ENCODE peak calls at places on chromosomes 6 and 20, in six cellular contexts. One of them, this sample, is unnamed.

GRCh38 chr20:44271915-44272663 is 25.0 kb downstream of the GDAP1L1 start:
- DNase-seq in B cell: no peak
- DNase-seq in HFF-Myc: no peak
- DNase-seq in stimulated activated CD4-positive, alpha-beta T cell treated with anti-CD3 and anti-CD28 coated beads, Interleukin-12 subunit alpha, Interleukin-12 subunit beta, amount 100 ng/mL, for 4 hours: no peak
- DNase-seq in CD4-positive, alpha-beta T cell: no peak
- DNase-seq in iPS-NIHi11: peak
- DNase-seq in this sample: no peak

GRCh38 chr20:6765469-6766058 is 1.9 kb upstream of the BMP2 start:
- DNase-seq in stimulated activated CD4-positive, alpha-beta T cell treated with anti-CD3 and anti-CD28 coated beads, Interleukin-12 subunit alpha, Interleukin-12 subunit beta, amount 100 ng/mL, for 4 hours: no peak
- DNase-seq in CD4-positive, alpha-beta T cell: no peak
- DNase-seq in B cell: peak
- DNase-seq in iPS-NIHi11: no peak
- DNase-seq in HFF-Myc: no peak
- DNase-seq in this sample: no peak

GRCh38 chr20:54140486-54140885 is 33.3 kb downstream of the CYP24A1 start:
- DNase-seq in iPS-NIHi11: no peak
- DNase-seq in CD4-positive, alpha-beta T cell: no peak
- DNase-seq in stimulated activated CD4-positive, alpha-beta T cell treated with anti-CD3 and anti-CD28 coated beads, Interleukin-12 subunit alpha, Interleukin-12 subunit beta, amount 100 ng/mL, for 4 hours: no peak
- DNase-seq in HFF-Myc: no peak
- DNase-seq in B cell: no peak
- DNase-seq in this sample: no peak

GRCh38 chr6:122770835-122771601 is 8.5 kb upstream of the FABP7 start:
- DNase-seq in HFF-Myc: no peak
- DNase-seq in CD4-positive, alpha-beta T cell: no peak
- DNase-seq in B cell: no peak
- DNase-seq in iPS-NIHi11: no peak
- DNase-seq in stimulated activated CD4-positive, alpha-beta T cell treated with anti-CD3 and anti-CD28 coated beads, Interleukin-12 subunit alpha, Interleukin-12 subunit beta, amount 100 ng/mL, for 4 hours: no peak
- DNase-seq in this sample: no peak

GRCh38 chr6:145233955-145234354 is 501.4 kb downstream of the EPM2A start:
- DNase-seq in CD4-positive, alpha-beta T cell: no peak
- DNase-seq in B cell: no peak
- DNase-seq in HFF-Myc: no peak
- DNase-seq in stimulated activated CD4-positive, alpha-beta T cell treated with anti-CD3 and anti-CD28 coated beads, Interleukin-12 subunit alpha, Interleukin-12 subunit beta, amount 100 ng/mL, for 4 hours: no peak
- DNase-seq in iPS-NIHi11: no peak
- DNase-seq in this sample: no peak

GRCh38 chr6:134041093-134041492 is 11.3 kb downstream of the SLC2A12 start:
- DNase-seq in HFF-Myc: no peak
- DNase-seq in CD4-positive, alpha-beta T cell: no peak
- DNase-seq in B cell: no peak
- DNase-seq in stimulated activated CD4-positive, alpha-beta T cell treated with anti-CD3 and anti-CD28 coated beads, Interleukin-12 subunit alpha, Interleukin-12 subunit beta, amount 100 ng/mL, for 4 hours: no peak
- DNase-seq in iPS-NIHi11: peak
- DNase-seq in this sample: no peak

GRCh38 chr20:33673411-33674293 is 576 bp downstream of the NECAB3 start:
- DNase-seq in CD4-positive, alpha-beta T cell: no peak
- DNase-seq in iPS-NIHi11: no peak
- DNase-seq in HFF-Myc: no peak
- DNase-seq in B cell: no peak
- DNase-seq in stimulated activated CD4-positive, alpha-beta T cell treated with anti-CD3 and anti-CD28 coated beads, Interleukin-12 subunit alpha, Interleukin-12 subunit beta, amount 100 ng/mL, for 4 hours: no peak
- DNase-seq in this sample: no peak

GRCh38 chr6:150491796-150492142 is 107.9 kb upstream of the PLEKHG1 start:
- DNase-seq in CD4-positive, alpha-beta T cell: no peak
- DNase-seq in stimulated activated CD4-positive, alpha-beta T cell treated with anti-CD3 and anti-CD28 coated beads, Interleukin-12 subunit alpha, Interleukin-12 subunit beta, amount 100 ng/mL, for 4 hours: no peak
- DNase-seq in iPS-NIHi11: no peak
- DNase-seq in HFF-Myc: peak
- DNase-seq in B cell: no peak
- DNase-seq in this sample: no peak

GRCh38 chr6:129419324-129419723 is 290.7 kb downstream of the ARHGAP18 start:
- DNase-seq in iPS-NIHi11: no peak
- DNase-seq in HFF-Myc: no peak
- DNase-seq in stimulated activated CD4-positive, alpha-beta T cell treated with anti-CD3 and anti-CD28 coated beads, Interleukin-12 subunit alpha, Interleukin-12 subunit beta, amount 100 ng/mL, for 4 hours: no peak
- DNase-seq in CD4-positive, alpha-beta T cell: no peak
- DNase-seq in B cell: no peak
- DNase-seq in this sample: no peak

GRCh38 chr20:37669773-37670236 is 24.0 kb upstream of the CTNNBL1 start:
- DNase-seq in B cell: no peak
- DNase-seq in HFF-Myc: no peak
- DNase-seq in stimulated activated CD4-positive, alpha-beta T cell treated with anti-CD3 and anti-CD28 coated beads, Interleukin-12 subunit alpha, Interleukin-12 subunit beta, amount 100 ng/mL, for 4 hours: no peak
- DNase-seq in CD4-positive, alpha-beta T cell: no peak
- DNase-seq in iPS-NIHi11: no peak
- DNase-seq in this sample: no peak

GRCh38 chr6:134853111-134854055 is 96.5 kb downstream of the ALDH8A1 start:
- DNase-seq in B cell: no peak
- DNase-seq in CD4-positive, alpha-beta T cell: no peak
- DNase-seq in HFF-Myc: no peak
- DNase-seq in iPS-NIHi11: no peak
- DNase-seq in stimulated activated CD4-positive, alpha-beta T cell treated with anti-CD3 and anti-CD28 coated beads, Interleukin-12 subunit alpha, Interleukin-12 subunit beta, amount 100 ng/mL, for 4 hours: no peak
- DNase-seq in this sample: no peak

GRCh38 chr6:80547827-80548226 is 441.4 kb downstream of the BCKDHB start:
- DNase-seq in stimulated activated CD4-positive, alpha-beta T cell treated with anti-CD3 and anti-CD28 coated beads, Interleukin-12 subunit alpha, Interleukin-12 subunit beta, amount 100 ng/mL, for 4 hours: no peak
- DNase-seq in HFF-Myc: peak
- DNase-seq in B cell: no peak
- DNase-seq in CD4-positive, alpha-beta T cell: no peak
- DNase-seq in iPS-NIHi11: no peak
- DNase-seq in this sample: no peak

GRCh38 chr6:132391391-132392291 is 9.6 kb downstream of the MOXD1 start:
- DNase-seq in CD4-positive, alpha-beta T cell: no peak
- DNase-seq in B cell: no peak
- DNase-seq in iPS-NIHi11: peak
- DNase-seq in HFF-Myc: peak
- DNase-seq in stimulated activated CD4-positive, alpha-beta T cell treated with anti-CD3 and anti-CD28 coated beads, Interleukin-12 subunit alpha, Interleukin-12 subunit beta, amount 100 ng/mL, for 4 hours: no peak
- DNase-seq in this sample: no peak

GRCh38 chr6:26024651-26025046 is 62.0 kb downstream of the TRIM38 start:
- DNase-seq in stimulated activated CD4-positive, alpha-beta T cell treated with anti-CD3 and anti-CD28 coated beads, Interleukin-12 subunit alpha, Interleukin-12 subunit beta, amount 100 ng/mL, for 4 hours: no peak
- DNase-seq in CD4-positive, alpha-beta T cell: no peak
- DNase-seq in HFF-Myc: no peak
- DNase-seq in B cell: no peak
- DNase-seq in iPS-NIHi11: no peak
- DNase-seq in this sample: no peak

GRCh38 chr6:17099401-17100059 is 2.3 kb upstream of the STMND1 start:
- DNase-seq in iPS-NIHi11: no peak
- DNase-seq in HFF-Myc: no peak
- DNase-seq in CD4-positive, alpha-beta T cell: no peak
- DNase-seq in stimulated activated CD4-positive, alpha-beta T cell treated with anti-CD3 and anti-CD28 coated beads, Interleukin-12 subunit alpha, Interleukin-12 subunit beta, amount 100 ng/mL, for 4 hours: no peak
- DNase-seq in B cell: no peak
- DNase-seq in this sample: no peak

GRCh38 chr20:56924316-56924975 is 295.3 kb downstream of the TFAP2C start:
- DNase-seq in CD4-positive, alpha-beta T cell: no peak
- DNase-seq in B cell: no peak
- DNase-seq in HFF-Myc: no peak
- DNase-seq in stimulated activated CD4-positive, alpha-beta T cell treated with anti-CD3 and anti-CD28 coated beads, Interleukin-12 subunit alpha, Interleukin-12 subunit beta, amount 100 ng/mL, for 4 hours: no peak
- DNase-seq in iPS-NIHi11: no peak
- DNase-seq in this sample: no peak

GRCh38 chr6:160500639-160501038 is 152.5 kb downstream of the SLC22A3 start:
- DNase-seq in stimulated activated CD4-positive, alpha-beta T cell treated with anti-CD3 and anti-CD28 coated beads, Interleukin-12 subunit alpha, Interleukin-12 subunit beta, amount 100 ng/mL, for 4 hours: no peak
- DNase-seq in CD4-positive, alpha-beta T cell: no peak
- DNase-seq in B cell: no peak
- DNase-seq in HFF-Myc: no peak
- DNase-seq in iPS-NIHi11: no peak
- DNase-seq in this sample: no peak

GRCh38 chr20:48787861-48788375 is 39.9 kb downstream of the PREX1 start:
- DNase-seq in iPS-NIHi11: no peak
- DNase-seq in stimulated activated CD4-positive, alpha-beta T cell treated with anti-CD3 and anti-CD28 coated beads, Interleukin-12 subunit alpha, Interleukin-12 subunit beta, amount 100 ng/mL, for 4 hours: no peak
- DNase-seq in HFF-Myc: peak
- DNase-seq in B cell: no peak
- DNase-seq in CD4-positive, alpha-beta T cell: no peak
- DNase-seq in this sample: peak

GRCh38 chr6:164753517-164753916 is 555.9 kb downstream of the C6orf118 start:
- DNase-seq in HFF-Myc: no peak
- DNase-seq in B cell: no peak
- DNase-seq in CD4-positive, alpha-beta T cell: no peak
- DNase-seq in stimulated activated CD4-positive, alpha-beta T cell treated with anti-CD3 and anti-CD28 coated beads, Interleukin-12 subunit alpha, Interleukin-12 subunit beta, amount 100 ng/mL, for 4 hours: no peak
- DNase-seq in iPS-NIHi11: no peak
- DNase-seq in this sample: no peak

GRCh38 chr6:25641377-25641776 is 10.6 kb upstream of the SCGN start:
- DNase-seq in CD4-positive, alpha-beta T cell: no peak
- DNase-seq in HFF-Myc: no peak
- DNase-seq in B cell: no peak
- DNase-seq in iPS-NIHi11: no peak
- DNase-seq in stimulated activated CD4-positive, alpha-beta T cell treated with anti-CD3 and anti-CD28 coated beads, Interleukin-12 subunit alpha, Interleukin-12 subunit beta, amount 100 ng/mL, for 4 hours: no peak
- DNase-seq in this sample: no peak

GRCh38 chr6:39055661-39056060 is 7.1 kb downstream of the GLP1R start:
- DNase-seq in iPS-NIHi11: no peak
- DNase-seq in B cell: no peak
- DNase-seq in CD4-positive, alpha-beta T cell: no peak
- DNase-seq in HFF-Myc: no peak
- DNase-seq in stimulated activated CD4-positive, alpha-beta T cell treated with anti-CD3 and anti-CD28 coated beads, Interleukin-12 subunit alpha, Interleukin-12 subunit beta, amount 100 ng/mL, for 4 hours: no peak
- DNase-seq in this sample: no peak

GRCh38 chr6:2714359-2714895 is 36.3 kb downstream of the MYLK4 start:
- DNase-seq in iPS-NIHi11: no peak
- DNase-seq in stimulated activated CD4-positive, alpha-beta T cell treated with anti-CD3 and anti-CD28 coated beads, Interleukin-12 subunit alpha, Interleukin-12 subunit beta, amount 100 ng/mL, for 4 hours: no peak
- DNase-seq in HFF-Myc: peak
- DNase-seq in B cell: no peak
- DNase-seq in CD4-positive, alpha-beta T cell: no peak
- DNase-seq in this sample: no peak

GRCh38 chr6:1702580-1703051 is 92.9 kb downstream of the FOXC1 start:
- DNase-seq in B cell: no peak
- DNase-seq in iPS-NIHi11: no peak
- DNase-seq in HFF-Myc: no peak
- DNase-seq in stimulated activated CD4-positive, alpha-beta T cell treated with anti-CD3 and anti-CD28 coated beads, Interleukin-12 subunit alpha, Interleukin-12 subunit beta, amount 100 ng/mL, for 4 hours: no peak
- DNase-seq in CD4-positive, alpha-beta T cell: no peak
- DNase-seq in this sample: no peak

GRCh38 chr20:10596726-10597125 is 77.1 kb downstream of the JAG1 start:
- DNase-seq in B cell: no peak
- DNase-seq in HFF-Myc: no peak
- DNase-seq in stimulated activated CD4-positive, alpha-beta T cell treated with anti-CD3 and anti-CD28 coated beads, Interleukin-12 subunit alpha, Interleukin-12 subunit beta, amount 100 ng/mL, for 4 hours: no peak
- DNase-seq in CD4-positive, alpha-beta T cell: no peak
- DNase-seq in iPS-NIHi11: no peak
- DNase-seq in this sample: no peak